ENCODE peak calls at places on chromosomes 3 and 15, in seven cellular contexts. M is K562, W is GM23338, O is vagina, U is suprapubic skin, H is SK-N-SH, V is transverse colon. Y is an unnamed sample.

GRCh38 chr15:79140846-79141570 is 50.4 kb upstream of the RASGRF1 start:
- DNase-seq in M (no peak), W (no peak), O (no peak), U (no peak), H (no peak), V (no peak), Y (no peak)

GRCh38 chr3:107870989-107871638 is 219.7 kb downstream of the CD47 start:
- DNase-seq in M (peak; percentile 47), W (no peak), O (no peak), U (no peak), H (no peak), V (no peak), Y (no peak)

GRCh38 chr3:188298585-188298984 is 144.6 kb downstream of the LPP start:
- DNase-seq in M (no peak), W (no peak), O (no peak), U (no peak), H (no peak), V (no peak), Y (no peak)

GRCh38 chr3:13087320-13087985 is 14.2 kb upstream of the IQSEC1 start:
- DNase-seq in M (no peak), W (no peak), O (no peak), U (no peak), H (no peak), V (no peak), Y (no peak)

GRCh38 chr15:59545573-59545972 is 66.0 kb upstream of the GCNT3 start:
- DNase-seq in M (no peak), W (no peak), O (no peak), U (no peak), H (no peak), V (no peak), Y (no peak)

GRCh38 chr3:107630779-107631178 is 108.0 kb downstream of the BBX start:
- DNase-seq in M (no peak), W (no peak), O (no peak), U (no peak), H (no peak), V (no peak), Y (no peak)

GRCh38 chr15:57696146-57696545 is 10.4 kb upstream of the POLR2M start:
- DNase-seq in M (no peak), W (peak; percentile 17), O (no peak), U (no peak), H (no peak), V (no peak), Y (no peak)

GRCh38 chr3:109597438-109597837 is 260.1 kb upstream of the DPPA4 start:
- DNase-seq in M (no peak), W (no peak), O (no peak), U (no peak), H (peak; percentile 36), V (no peak), Y (no peak)

GRCh38 chr3:107117922-107118576 is 259.2 kb upstream of the CCDC54 start:
- DNase-seq in M (peak; percentile 57), W (peak; percentile 86), O (no peak), U (no peak), H (peak; percentile 70), V (no peak), Y (peak; percentile 8)

GRCh38 chr3:106810461-106810733 is 566.8 kb upstream of the CCDC54 start:
- DNase-seq in M (no peak), W (no peak), O (no peak), U (no peak), H (peak; percentile 36), V (no peak), Y (no peak)

GRCh38 chr15:36361351-36361870 is 218.0 kb upstream of the CDIN1 start:
- DNase-seq in M (no peak), W (no peak), O (no peak), U (no peak), H (no peak), V (no peak), Y (no peak)

GRCh38 chr3:145902166-145902565 is 258.8 kb downstream of the PLOD2 start:
- DNase-seq in M (no peak), W (no peak), O (no peak), U (no peak), H (no peak), V (no peak), Y (no peak)

GRCh38 chr3:108610651-108611050 is 21.1 kb downstream of the DZIP3 start:
- DNase-seq in M (no peak), W (no peak), O (no peak), U (no peak), H (no peak), V (no peak), Y (no peak)

GRCh38 chr3:115385935-115386334 is 237.4 kb upstream of the GAP43 start:
- DNase-seq in M (no peak), W (no peak), O (no peak), U (no peak), H (no peak), V (no peak), Y (no peak)

GRCh38 chr15:36432162-36432561 is 147.3 kb upstream of the CDIN1 start:
- DNase-seq in M (no peak), W (no peak), O (no peak), U (no peak), H (no peak), V (no peak), Y (no peak)

GRCh38 chr15:40847225-40847961 is 3.5 kb downstream of the SPINT1 start:
- DNase-seq in M (peak; percentile 95), W (peak; percentile 81), O (no peak), U (no peak), H (peak; percentile 51), V (peak; percentile 92), Y (peak; percentile 62)

GRCh38 chr3:169060037-169060436 is 603.5 kb downstream of the MECOM start:
- DNase-seq in M (no peak), W (no peak), O (no peak), U (no peak), H (no peak), V (no peak), Y (no peak)

GRCh38 chr3:194312743-194313281 is 38.3 kb downstream of the CPN2 start:
- DNase-seq in M (peak; percentile 69), W (peak; percentile 42), O (peak; percentile 99), U (peak; percentile 86), H (no peak), V (peak; percentile 59), Y (no peak)

GRCh38 chr15:29938701-29939340 is 116.6 kb upstream of the TJP1 start:
- DNase-seq in M (peak; percentile 10), W (peak; percentile 54), O (no peak), U (no peak), H (no peak), V (no peak), Y (no peak)

GRCh38 chr15:91302588-91303439 is 202.8 kb downstream of the SV2B start:
- DNase-seq in M (peak; percentile 57), W (peak; percentile 92), O (no peak), U (no peak), H (peak; percentile 83), V (peak; percentile 16), Y (peak; percentile 25)

GRCh38 chr3:32733631-32734229 is 48.7 kb downstream of the CNOT10 start:
- DNase-seq in M (peak; percentile 42), W (peak; percentile 35), O (no peak), U (no peak), H (peak; percentile 56), V (no peak), Y (no peak)

GRCh38 chr15:88513195-88513594 is 33.3 kb downstream of the DET1 start:
- DNase-seq in M (no peak), W (no peak), O (no peak), U (no peak), H (no peak), V (no peak), Y (no peak)

GRCh38 chr3:140903196-140903595 is 38.4 kb upstream of the SLC25A36 start:
- DNase-seq in M (no peak), W (no peak), O (no peak), U (no peak), H (no peak), V (no peak), Y (no peak)

GRCh38 chr15:91553455-91553854 is 300.1 kb upstream of the SLCO3A1 start:
- DNase-seq in M (no peak), W (no peak), O (no peak), U (no peak), H (peak; percentile 10), V (no peak), Y (no peak)

GRCh38 chr3:177284383-177284881 is 87.2 kb upstream of the TBL1XR1 start:
- DNase-seq in M (peak; percentile 91), W (peak; percentile 89), O (no peak), U (peak; percentile 73), H (no peak), V (peak; percentile 59), Y (no peak)

GRCh38 chr3:170414202-170414663 is 4.4 kb upstream of the CLDN11 start:
- DNase-seq in M (peak; percentile 75), W (peak; percentile 86), O (no peak), U (no peak), H (peak; percentile 71), V (no peak), Y (no peak)

GRCh38 chr3:8888296-8888915 is 74.9 kb downstream of the RAD18 start:
- DNase-seq in M (no peak), W (no peak), O (no peak), U (no peak), H (no peak), V (no peak), Y (no peak)

GRCh38 chr15:100318880-100319279 is 22.9 kb downstream of the ADAMTS17 start:
- DNase-seq in M (no peak), W (no peak), O (no peak), U (no peak), H (no peak), V (no peak), Y (no peak)

GRCh38 chr15:94098877-94099606 is 132.3 kb upstream of the MCTP2 start:
- DNase-seq in M (no peak), W (no peak), O (no peak), U (no peak), H (no peak), V (no peak), Y (no peak)

GRCh38 chr15:51341366-51342248 is at the start of gene GLDN:
- DNase-seq in M (no peak), W (peak; percentile 74), O (no peak), U (peak; percentile 77), H (peak; percentile 80), V (no peak), Y (no peak)
- TF ChIP-seq POLR2AphosphoS5 in M (no peak), W (no peak), O (no peak), U (no peak), H (no peak), V (no peak), Y (no peak)

GRCh38 chr3:132267594-132267993 is 49.6 kb upstream of the ACP3 start:
- DNase-seq in M (no peak), W (no peak), O (no peak), U (no peak), H (no peak), V (no peak), Y (no peak)
- TF ChIP-seq POLR2AphosphoS5 in M (no peak), W (no peak), O (no peak), U (no peak), H (no peak), V (no peak), Y (no peak)

GRCh38 chr3:101853465-101853864 is 4.2 kb downstream of the NFKBIZ start:
- DNase-seq in M (no peak), W (no peak), O (no peak), U (no peak), H (no peak), V (no peak), Y (no peak)
- TF ChIP-seq POLR2AphosphoS5 in M (no peak), W (no peak), O (no peak), U (no peak), H (no peak), V (no peak), Y (peak; percentile 71)

DNA sequence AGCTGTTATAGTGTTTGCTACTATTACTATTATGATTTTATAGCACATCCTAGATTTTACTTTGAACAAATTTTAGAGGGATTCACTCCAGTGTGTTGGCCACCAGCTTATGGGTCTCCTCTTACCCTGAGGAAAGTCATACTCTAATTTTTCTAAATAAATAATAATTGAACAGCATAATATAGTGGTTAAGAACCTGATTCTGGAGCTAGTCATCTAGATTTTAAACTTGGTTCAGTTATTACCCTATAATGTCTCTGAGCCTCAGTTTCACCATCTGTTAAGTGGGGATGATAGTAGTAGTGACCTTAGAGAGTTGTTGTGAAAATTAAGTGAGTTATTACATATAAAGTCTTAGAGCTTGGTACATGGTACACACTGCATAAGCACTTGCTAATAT is 30.7 kb upstream of the TOPAZ1 start:
- DNase-seq in M (no peak), W (no peak), O (no peak), U (no peak), H (no peak), V (no peak), Y (no peak)
- TF ChIP-seq POLR2AphosphoS5 in M (no peak), W (no peak), O (no peak), U (no peak), H (no peak), V (no peak), Y (no peak)